ENCODE peak calls at places on chromosomes 7 and 10, in six cellular contexts. H is fibroblast of lung, B is HepG2, C is Karpas-422, Q is IMR-90, J is mammary epithelial cell. I is an unnamed sample.

GRCh38 chr7:149720372-149721083 is 52.9 kb downstream of the ZNF467 start:
- DNase-seq in H (no peak), C (no peak), B (peak; percentile 78), Q (no peak), J (no peak), I (no peak)

GRCh38 chr10:102604379-102604960 is 39.8 kb upstream of the TRIM8 start:
- DNase-seq in J (peak; percentile 79), H (peak; percentile 92), B (no peak), C (no peak), Q (peak; percentile 92), I (peak; percentile 89)

GRCh38 chr10:92553959-92554358 is 19.9 kb downstream of the IDE start:
- DNase-seq in B (no peak), C (no peak), Q (no peak), J (no peak), H (no peak), I (no peak)

GRCh38 chr7:87596696-87597095 is 4.0 kb downstream of the ABCB1 start:
- DNase-seq in Q (no peak), J (no peak), B (no peak), C (no peak), H (no peak), I (no peak)

GRCh38 chr7:128453836-128454804 is 1.6 kb upstream of the HILPDA start:
- DNase-seq in C (no peak), B (no peak), Q (peak; percentile 82), J (no peak), H (peak; percentile 91), I (peak; percentile 87)

GRCh38 chr10:25978771-25979170 is 44.7 kb downstream of the MYO3A start:
- DNase-seq in C (no peak), H (peak; percentile 75), Q (no peak), J (no peak), B (no peak), I (peak; percentile 68)

GRCh38 chr7:27193335-27194001 is 6.4 kb downstream of the HOXA13 start:
- DNase-seq in Q (no peak), B (no peak), H (no peak), C (no peak), J (no peak), I (no peak)

GRCh38 chr10:52780391-52781155 is 8.0 kb upstream of the MBL2 start:
- DNase-seq in B (no peak), J (no peak), H (no peak), Q (no peak), C (no peak), I (no peak)

GRCh38 chr7:128703605-128704004 is 31.5 kb downstream of the GARIN1A start:
- DNase-seq in B (no peak), H (no peak), Q (peak; percentile 38), J (no peak), C (no peak), I (no peak)

GRCh38 chr7:131071786-131072504 is 255.7 kb upstream of the MKLN1 start:
- DNase-seq in J (peak; percentile 72), Q (peak; percentile 38), B (no peak), H (peak; percentile 90), C (peak; percentile 81), I (peak; percentile 86)

GRCh38 chr10:71435571-71436267 is 39.0 kb downstream of the CDH23 start:
- DNase-seq in J (no peak), Q (no peak), B (no peak), C (no peak), H (no peak), I (no peak)

GRCh38 chr10:105288613-105289012 is 647.5 kb downstream of the SORCS3 start:
- DNase-seq in B (no peak), C (no peak), J (no peak), Q (no peak), H (no peak), I (no peak)

GRCh38 chr7:130288829-130289228 is 4.1 kb upstream of the CPA4 start:
- DNase-seq in H (no peak), J (no peak), C (no peak), Q (no peak), B (peak; percentile 9), I (peak; percentile 16)

GRCh38 chr7:29598607-29599006 is 35.0 kb downstream of the PRR15 start:
- DNase-seq in Q (no peak), H (no peak), B (no peak), C (peak; percentile 16), J (no peak), I (no peak)

GRCh38 chr10:123380491-123381085 is 226.4 kb downstream of the BUB3 start:
- DNase-seq in C (peak; percentile 60), H (peak; percentile 31), B (peak; percentile 15), J (peak; percentile 32), Q (no peak), I (peak; percentile 10)

GRCh38 chr7:7641129-7641663 is 644 bp downstream of the UMAD1 start:
- DNase-seq in C (peak; percentile 56), B (peak; percentile 20), H (no peak), Q (peak; percentile 11), J (no peak), I (no peak)

GRCh38 chr10:72297281-72297967 is 23.7 kb downstream of the DDIT4 start:
- DNase-seq in H (peak; percentile 97), Q (peak; percentile 90), B (no peak), C (peak; percentile 96), J (peak; percentile 74), I (peak; percentile 96)

GRCh38 chr7:584820-585219 is 65.2 kb upstream of the PDGFA start:
- DNase-seq in J (no peak), B (no peak), Q (no peak), C (no peak), H (no peak), I (no peak)

GRCh38 chr10:58435297-58435696 is 50.1 kb downstream of the TFAM start:
- DNase-seq in Q (peak; percentile 99), B (peak; percentile 44), C (no peak), H (peak; percentile 100), J (peak; percentile 91), I (peak; percentile 100)

GRCh38 chr10:79034271-79034876 is 34.4 kb upstream of the ZMIZ1 start:
- DNase-seq in J (no peak), B (no peak), Q (no peak), H (no peak), C (no peak), I (no peak)

GRCh38 chr7:64099656-64100531 is 54.7 kb downstream of the ZNF727 start:
- DNase-seq in Q (no peak), J (no peak), C (no peak), B (no peak), H (no peak), I (no peak)

GRCh38 chr7:64102656-64103400 is 57.6 kb downstream of the ZNF727 start:
- DNase-seq in Q (no peak), J (no peak), H (no peak), C (no peak), B (no peak), I (no peak)

GRCh38 chr7:64101943-64102655 is 56.9 kb downstream of the ZNF727 start:
- DNase-seq in J (no peak), C (no peak), Q (no peak), B (no peak), H (no peak), I (no peak)

GRCh38 chr7:64101126-64101942 is 56.1 kb downstream of the ZNF727 start:
- DNase-seq in C (no peak), Q (no peak), B (no peak), H (no peak), J (no peak), I (no peak)
- H3K9me3 ChIP-seq in C (peaks cover 6% of the 10 kb centered on the region), Q (peaks cover 30% of the 10 kb centered on the region), B (peaks cover 23% of the 10 kb centered on the region), H (no peaks in the 10 kb centered on the region), J (peaks cover 38% of the 10 kb centered on the region), I (peaks cover 4% of the 10 kb centered on the region)

GRCh38 chr7:100556541-100556940 is 17.2 kb downstream of the SAP25 start:
- DNase-seq in C (no peak), J (no peak), Q (peak; percentile 58), B (no peak), H (peak; percentile 60), I (peak; percentile 49)
- H3K9ac ChIP-seq in C (no peak overlapping the region), J (no peak overlapping the region), Q (no peak overlapping the region), B (no peak overlapping the region), H (no peak overlapping the region), I (no peak overlapping the region)

DNA sequence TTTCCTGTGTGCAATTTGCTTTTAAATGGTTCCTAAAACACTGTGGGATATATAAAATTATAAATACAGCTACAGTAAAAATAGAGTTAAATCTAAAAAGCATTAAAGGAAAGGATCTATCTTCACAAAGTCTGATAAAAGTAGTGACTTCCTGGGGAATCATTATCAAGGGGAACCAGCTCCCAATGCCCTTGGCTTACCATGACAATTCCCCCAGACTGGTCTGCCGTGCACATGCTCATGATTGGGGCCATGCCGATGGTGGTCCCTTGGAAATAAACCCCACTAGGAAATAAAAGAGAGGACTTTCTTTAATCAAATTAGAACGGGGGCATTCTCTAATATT is 201.8 kb downstream of the FANK1 start:
- DNase-seq in Q (no peak), C (no peak), J (no peak), B (no peak), H (no peak), I (no peak)
- H3K9me3 ChIP-seq in Q (no peaks in the 10 kb centered on the region), C (no peaks in the 10 kb centered on the region), J (no peaks in the 10 kb centered on the region), B (no peaks in the 10 kb centered on the region), H (no peaks in the 10 kb centered on the region), I (no peaks in the 10 kb centered on the region)

GRCh38 chr10:87751274-87751673 is 66.8 kb downstream of the ATAD1 start:
- DNase-seq in J (no peak), C (no peak), H (no peak), Q (no peak), B (no peak), I (no peak)
- H3K9ac ChIP-seq in J (no peak overlapping the region), C (no peak overlapping the region), H (no peak overlapping the region), Q (no peak overlapping the region), B (no peak overlapping the region), I (no peak overlapping the region)

GRCh38 chr7:35258891-35259537 is 5.1 kb upstream of the TBX20 start:
- DNase-seq in Q (no peak), C (no peak), B (no peak), J (no peak), H (no peak), I (no peak)
- H3K9me3 ChIP-seq in Q (peaks cover 18% of the 10 kb centered on the region), C (no peaks in the 10 kb centered on the region), B (no peaks in the 10 kb centered on the region), J (peaks cover 14% of the 10 kb centered on the region), H (no peaks in the 10 kb centered on the region), I (peaks cover 5% of the 10 kb centered on the region)

GRCh38 chr10:18738835-18739234 is 79.6 kb downstream of the ARL5B start:
- DNase-seq in B (no peak), C (no peak), J (no peak), Q (peak; percentile 76), H (peak; percentile 80), I (peak; percentile 80)
- H3K9ac ChIP-seq in B (no peak overlapping the region), C (no peak overlapping the region), J (no peak overlapping the region), Q (no peak overlapping the region), H (no peak overlapping the region), I (no peak overlapping the region)

GRCh38 chr10:32360884-32361283 is 13.9 kb upstream of the EPC1 start:
- DNase-seq in J (no peak), H (no peak), C (no peak), Q (no peak), B (no peak), I (no peak)
- H3K9me3 ChIP-seq in J (no peaks in the 10 kb centered on the region), H (no peaks in the 10 kb centered on the region), C (no peaks in the 10 kb centered on the region), Q (no peaks in the 10 kb centered on the region), B (no peaks in the 10 kb centered on the region), I (no peaks in the 10 kb centered on the region)

GRCh38 chr7:117323585-117323876 is 673 bp upstream of the WNT2 start:
- DNase-seq in J (no peak), B (no peak), C (no peak), Q (no peak), H (no peak), I (peak; percentile 48)
- H3K9ac ChIP-seq in J (no peak overlapping the region), B (no peak overlapping the region), C (no peak overlapping the region), Q (peak overlapping the region; percentile 51), H (peak overlapping the region; percentile 37), I (peak overlapping the region; percentile 56)